ENCODE peak calls at places on chromosome 1, in four cellular contexts. One of them, this sample, is unnamed.

GRCh38 chr1:204286841-204287387 is 72.8 kb downstream of the PLEKHA6 start:
- DNase-seq in psoas muscle: no peak
- DNase-seq in upper lobe of right lung: peak; percentile 75
- DNase-seq in left lung: peak; percentile 70
- DNase-seq in this sample: no peak

GRCh38 chr1:110671323-110671722 is 3.4 kb downstream of the KCNA3 start:
- DNase-seq in left lung: no peak
- DNase-seq in psoas muscle: no peak
- DNase-seq in upper lobe of right lung: no peak
- DNase-seq in this sample: no peak

GRCh38 chr1:1683104-1683905 is 9.3 kb downstream of the SLC35E2B start:
- DNase-seq in left lung: no peak
- DNase-seq in psoas muscle: peak; percentile 44
- DNase-seq in upper lobe of right lung: no peak
- DNase-seq in this sample: peak; percentile 44

GRCh38 chr1:183753464-183753891 is 51.4 kb upstream of the RGL1 start:
- DNase-seq in psoas muscle: no peak
- DNase-seq in upper lobe of right lung: no peak
- DNase-seq in left lung: no peak
- DNase-seq in this sample: no peak

GRCh38 chr1:2350486-2350885 is 40.9 kb downstream of the MORN1 start:
- DNase-seq in upper lobe of right lung: peak; percentile 40
- DNase-seq in psoas muscle: peak; percentile 23
- DNase-seq in left lung: no peak
- DNase-seq in this sample: peak; percentile 31

GRCh38 chr1:143736562-143736961 is 235.2 kb downstream of the FAM72C start:
- DNase-seq in left lung: no peak
- DNase-seq in psoas muscle: no peak
- DNase-seq in upper lobe of right lung: no peak
- DNase-seq in this sample: no peak

GRCh38 chr1:87629673-87630072 is 301.0 kb downstream of the LMO4 start:
- DNase-seq in left lung: no peak
- DNase-seq in upper lobe of right lung: no peak
- DNase-seq in psoas muscle: no peak
- DNase-seq in this sample: no peak

GRCh38 chr1:210652329-210652954 is 323.7 kb downstream of the HHAT start:
- DNase-seq in left lung: no peak
- DNase-seq in psoas muscle: no peak
- DNase-seq in upper lobe of right lung: no peak
- DNase-seq in this sample: no peak

GRCh38 chr1:32801096-32801713 is 16.0 kb downstream of the YARS1 start:
- DNase-seq in left lung: no peak
- DNase-seq in psoas muscle: no peak
- DNase-seq in upper lobe of right lung: no peak
- DNase-seq in this sample: no peak

GRCh38 chr1:84402060-84402459 is 3.8 kb downstream of the DNASE2B start:
- DNase-seq in upper lobe of right lung: no peak
- DNase-seq in left lung: no peak
- DNase-seq in psoas muscle: no peak
- DNase-seq in this sample: no peak

GRCh38 chr1:99956755-99957154 is 13.0 kb upstream of the SLC35A3 start:
- DNase-seq in left lung: no peak
- DNase-seq in upper lobe of right lung: no peak
- DNase-seq in psoas muscle: no peak
- DNase-seq in this sample: no peak

GRCh38 chr1:18234790-18235242 is 127.2 kb downstream of the IGSF21 start:
- DNase-seq in left lung: no peak
- DNase-seq in psoas muscle: no peak
- DNase-seq in upper lobe of right lung: no peak
- DNase-seq in this sample: no peak

GRCh38 chr1:205091043-205091740 is 6.9 kb upstream of the TMEM81 start:
- DNase-seq in left lung: no peak
- DNase-seq in psoas muscle: no peak
- DNase-seq in upper lobe of right lung: no peak
- DNase-seq in this sample: no peak

GRCh38 chr1:204181116-204181515 is 15.0 kb upstream of the REN start:
- DNase-seq in upper lobe of right lung: no peak
- DNase-seq in psoas muscle: no peak
- DNase-seq in left lung: no peak
- DNase-seq in this sample: no peak

GRCh38 chr1:232950919-232951579 is 638 bp downstream of the NTPCR start:
- DNase-seq in left lung: no peak
- DNase-seq in psoas muscle: no peak
- DNase-seq in upper lobe of right lung: no peak
- DNase-seq in this sample: no peak

GRCh38 chr1:156608036-156608674 is 6.9 kb upstream of the GPATCH4 start:
- DNase-seq in psoas muscle: no peak
- DNase-seq in upper lobe of right lung: peak; percentile 17
- DNase-seq in left lung: no peak
- DNase-seq in this sample: no peak

GRCh38 chr1:48611841-48612240 is 139.8 kb upstream of the SPATA6 start:
- DNase-seq in psoas muscle: no peak
- DNase-seq in upper lobe of right lung: no peak
- DNase-seq in left lung: no peak
- DNase-seq in this sample: no peak

GRCh38 chr1:221117548-221117951 is 238.3 kb downstream of the HLX start:
- DNase-seq in left lung: peak; percentile 48
- DNase-seq in psoas muscle: peak; percentile 73
- DNase-seq in upper lobe of right lung: no peak
- DNase-seq in this sample: no peak

GRCh38 chr1:147757015-147757990 is 3.1 kb downstream of the GJA5 start:
- DNase-seq in left lung: peak; percentile 71
- DNase-seq in upper lobe of right lung: peak; percentile 71
- DNase-seq in psoas muscle: no peak
- DNase-seq in this sample: peak; percentile 88

GRCh38 chr1:155983191-155984023 is 5.1 kb upstream of the ARHGEF2 start:
- DNase-seq in upper lobe of right lung: no peak
- DNase-seq in left lung: no peak
- DNase-seq in psoas muscle: peak; percentile 86
- DNase-seq in this sample: peak; percentile 90

GRCh38 chr1:202266061-202266765 is 72.6 kb downstream of the LGR6 start:
- DNase-seq in upper lobe of right lung: no peak
- DNase-seq in psoas muscle: no peak
- DNase-seq in left lung: no peak
- DNase-seq in this sample: peak; percentile 14

GRCh38 chr1:4046836-4047461 is 146.9 kb upstream of the C1orf174 start:
- DNase-seq in psoas muscle: no peak
- DNase-seq in upper lobe of right lung: no peak
- DNase-seq in left lung: no peak
- DNase-seq in this sample: peak; percentile 29

DNA sequence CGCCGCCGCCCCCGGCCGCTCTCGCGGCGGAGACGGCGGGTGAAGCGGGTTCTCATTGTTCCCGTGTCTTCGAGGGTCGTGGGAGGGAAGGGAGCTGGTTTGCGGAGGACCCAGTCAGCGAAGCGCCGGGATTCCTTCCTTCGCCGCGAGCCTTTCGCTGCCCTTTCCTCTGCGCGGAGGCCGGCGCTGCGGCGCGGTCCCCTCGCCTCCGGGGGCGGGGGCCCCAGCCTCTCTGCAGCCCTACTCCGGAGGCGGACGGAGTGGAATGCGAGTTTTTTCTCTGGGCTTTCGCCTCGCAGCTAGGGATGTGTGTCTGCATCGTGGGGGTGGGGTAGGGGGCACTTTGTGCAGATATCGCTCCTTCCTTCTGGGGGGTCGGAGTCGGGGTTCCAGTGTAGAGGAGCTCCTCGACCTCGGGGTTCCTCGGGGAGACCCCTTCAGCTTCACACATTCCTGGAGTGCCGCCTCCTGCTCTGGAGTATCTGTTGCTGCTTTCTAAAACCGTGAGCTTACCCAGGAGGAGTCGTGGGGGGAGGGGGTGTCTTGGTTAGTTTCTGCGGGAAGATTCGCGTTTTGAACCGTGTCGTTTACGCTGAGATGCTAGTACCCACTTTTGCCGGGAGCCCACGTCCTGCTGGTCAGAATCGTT is 559 bp downstream of the RNF2 start:
- DNase-seq in left lung: peak; percentile 39
- DNase-seq in psoas muscle: peak; percentile 52
- DNase-seq in upper lobe of right lung: peak; percentile 67
- DNase-seq in this sample: no peak
- H3K27ac ChIP-seq in left lung: peak overlapping the region; percentile 84
- H3K27ac ChIP-seq in psoas muscle: peak overlapping the region; percentile 86
- H3K27ac ChIP-seq in upper lobe of right lung: peak overlapping the region; percentile 87
- H3K27ac ChIP-seq in this sample: peak overlapping the region; percentile 35

GRCh38 chr1:109466440-109467300 is at the start of gene SYPL2:
- DNase-seq in left lung: peak; percentile 67
- DNase-seq in upper lobe of right lung: peak; percentile 84
- DNase-seq in psoas muscle: peak; percentile 95
- DNase-seq in this sample: no peak
- H3K27me3 ChIP-seq in left lung: peaks cover 94% of the 10 kb centered on the region
- H3K27me3 ChIP-seq in upper lobe of right lung: peaks cover 63% of the 10 kb centered on the region
- H3K27me3 ChIP-seq in psoas muscle: no peaks in the 10 kb centered on the region
- H3K27me3 ChIP-seq in this sample: peaks cover 88% of the 10 kb centered on the region

GRCh38 chr1:112906155-112906698 is 49.8 kb downstream of the SLC16A1 start:
- DNase-seq in left lung: no peak
- DNase-seq in psoas muscle: no peak
- DNase-seq in upper lobe of right lung: no peak
- DNase-seq in this sample: no peak

GRCh38 chr1:112902221-112902620 is 53.8 kb downstream of the SLC16A1 start:
- DNase-seq in upper lobe of right lung: no peak
- DNase-seq in psoas muscle: no peak
- DNase-seq in left lung: no peak
- DNase-seq in this sample: no peak

GRCh38 chr1:112904071-112904830 is 51.7 kb downstream of the SLC16A1 start:
- DNase-seq in psoas muscle: no peak
- DNase-seq in upper lobe of right lung: no peak
- DNase-seq in left lung: no peak
- DNase-seq in this sample: peak; percentile 89

GRCh38 chr1:112904831-112905227 is 51.2 kb downstream of the SLC16A1 start:
- DNase-seq in left lung: peak; percentile 74
- DNase-seq in upper lobe of right lung: peak; percentile 73
- DNase-seq in psoas muscle: no peak
- DNase-seq in this sample: peak; percentile 72

DNA sequence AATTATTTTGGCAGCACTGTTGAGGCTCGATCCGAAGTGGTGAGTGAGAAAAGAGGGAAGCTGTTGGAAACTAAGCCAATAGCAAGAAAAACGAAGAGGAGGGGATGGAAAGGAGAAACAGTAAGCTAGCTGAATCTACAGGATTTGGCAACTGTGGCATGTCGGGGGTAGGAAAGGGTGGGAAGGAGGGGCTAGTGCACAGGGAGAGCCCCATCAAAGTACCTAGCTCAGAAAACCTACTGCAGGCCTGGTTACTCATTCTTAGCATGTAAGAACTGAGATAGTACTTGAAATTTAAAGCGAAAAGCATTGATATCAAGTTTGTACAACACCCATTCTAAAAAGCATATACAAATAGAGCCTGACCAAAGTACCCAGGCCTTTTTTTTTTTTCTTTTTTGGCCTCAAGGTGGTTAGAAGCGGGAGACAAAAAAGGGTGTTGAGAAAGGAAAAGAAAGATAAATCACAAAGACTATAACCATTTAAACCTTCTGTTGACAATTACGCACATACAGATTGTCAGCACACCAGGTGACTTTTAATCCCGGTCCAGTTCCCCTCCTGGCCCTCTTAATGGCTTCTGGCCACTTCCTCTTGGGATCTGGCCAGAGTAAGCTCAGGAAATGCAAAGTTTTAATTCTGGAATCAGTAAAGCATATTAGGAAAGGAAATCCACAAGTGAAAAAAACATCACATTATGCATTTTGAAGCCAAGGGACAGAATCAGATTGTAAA is 50.4 kb downstream of the SLC16A1 start:
- DNase-seq in left lung: no peak
- DNase-seq in upper lobe of right lung: no peak
- DNase-seq in psoas muscle: no peak
- DNase-seq in this sample: no peak
- H3K4me3 ChIP-seq in left lung: no peak overlapping the region
- H3K4me3 ChIP-seq in upper lobe of right lung: no peak overlapping the region
- H3K4me3 ChIP-seq in psoas muscle: no peak overlapping the region
- H3K4me3 ChIP-seq in this sample: no peak overlapping the region

GRCh38 chr1:46577671-46578070 is 26.2 kb upstream of the KNCN start:
- DNase-seq in upper lobe of right lung: no peak
- DNase-seq in psoas muscle: no peak
- DNase-seq in left lung: no peak
- DNase-seq in this sample: no peak
- H3K27ac ChIP-seq in upper lobe of right lung: no peak overlapping the region
- H3K27ac ChIP-seq in psoas muscle: no peak overlapping the region
- H3K27ac ChIP-seq in left lung: no peak overlapping the region
- H3K27ac ChIP-seq in this sample: no peak overlapping the region

DNA sequence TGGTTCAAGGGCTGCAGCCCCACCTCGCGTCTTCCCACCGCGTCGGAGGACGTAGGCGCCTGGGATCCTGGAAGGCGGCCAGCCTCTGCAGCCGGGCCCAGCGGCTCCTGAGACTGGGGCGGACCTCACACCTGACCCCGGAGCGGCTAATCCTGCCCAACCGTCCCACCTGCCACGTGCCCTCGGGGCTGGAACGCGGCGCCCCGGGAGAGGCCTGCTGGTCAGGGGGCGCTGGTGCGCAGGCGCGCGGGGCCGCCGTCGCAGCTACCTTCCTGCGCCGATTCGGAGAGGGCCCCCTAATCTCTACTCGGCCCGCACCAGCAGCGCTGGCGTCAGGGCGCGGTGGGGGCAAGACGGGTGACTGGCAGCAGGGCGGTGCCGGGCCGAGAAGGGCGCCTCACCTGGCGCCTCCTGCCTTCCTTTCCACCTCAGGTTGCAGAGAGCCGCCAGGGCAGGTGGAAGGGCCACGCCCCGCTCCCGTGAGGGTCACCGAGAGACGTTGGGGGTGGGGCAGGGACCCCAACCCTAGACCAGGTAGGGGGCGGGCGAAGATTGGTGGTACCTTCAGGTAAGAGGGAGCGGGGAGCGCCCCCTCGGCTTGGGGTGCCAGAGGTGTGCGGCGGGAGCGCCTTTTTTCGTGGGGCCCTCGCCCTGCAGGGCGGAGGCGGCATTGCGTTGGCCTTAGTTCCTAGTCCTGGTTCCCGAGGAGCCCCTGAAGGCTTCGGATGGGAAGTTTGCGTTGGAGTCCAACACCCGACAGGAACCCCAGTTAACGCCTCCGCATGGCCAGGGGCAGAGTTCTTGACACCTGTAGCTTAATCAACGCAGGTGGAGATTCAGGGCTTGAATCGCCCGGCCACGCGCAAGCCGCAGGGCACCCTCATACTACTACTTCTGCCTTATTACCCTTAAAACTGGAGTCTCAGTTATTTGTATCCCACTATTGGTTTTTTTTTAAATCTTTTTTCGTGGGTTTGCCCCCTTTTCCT is at the start of gene TDRD5:
- DNase-seq in psoas muscle: no peak
- DNase-seq in left lung: no peak
- DNase-seq in upper lobe of right lung: peak; percentile 73
- DNase-seq in this sample: no peak
- H3K27me3 ChIP-seq in psoas muscle: no peaks in the 10 kb centered on the region
- H3K27me3 ChIP-seq in left lung: peaks cover 56% of the 10 kb centered on the region
- H3K27me3 ChIP-seq in upper lobe of right lung: peaks cover 20% of the 10 kb centered on the region
- H3K27me3 ChIP-seq in this sample: peaks cover 60% of the 10 kb centered on the region

GRCh38 chr1:43368646-43369020 is 822 bp upstream of the ELOVL1 start:
- DNase-seq in upper lobe of right lung: no peak
- DNase-seq in left lung: no peak
- DNase-seq in psoas muscle: no peak
- DNase-seq in this sample: no peak
- H3K4me3 ChIP-seq in upper lobe of right lung: peak overlapping the region; percentile 83
- H3K4me3 ChIP-seq in left lung: peak overlapping the region; percentile 94
- H3K4me3 ChIP-seq in psoas muscle: peak overlapping the region; percentile 81
- H3K4me3 ChIP-seq in this sample: peak overlapping the region; percentile 79